ENCODE peak calls at places on chromosomes 13 and 19, in seven cellular contexts. W is psoas muscle, J is WTC11, H is AG04450, I is Calu3, X is mammary epithelial cell, U is RWPE1. D is an unnamed sample.

GRCh38 chr19:16316506-16316882 is 8.1 kb upstream of the KLF2 start:
- DNase-seq in W (no peak), J (no peak), H (no peak), I (no peak), X (no peak), U (no peak), D (no peak)

GRCh38 chr13:26468203-26468602 is 89.3 kb upstream of the WASF3 start:
- DNase-seq in W (no peak), J (no peak), H (no peak), I (no peak), X (no peak), U (no peak), D (no peak)

GRCh38 chr19:57611113-57611512 is 2.9 kb upstream of the ZNF134 start:
- DNase-seq in W (no peak), J (no peak), H (no peak), I (no peak), X (no peak), U (no peak), D (no peak)

GRCh38 chr19:55552620-55553019 is 7.3 kb upstream of the SBK3 start:
- DNase-seq in W (no peak), J (no peak), H (peak), I (no peak), X (peak), U (no peak), D (no peak)

GRCh38 chr19:43636121-43636683 is 3.4 kb downstream of the CADM4 start:
- DNase-seq in W (no peak), J (peak), H (no peak), I (no peak), X (no peak), U (no peak), D (no peak)

GRCh38 chr13:93172109-93172508 is 54.5 kb upstream of the GPC6 start:
- DNase-seq in W (no peak), J (peak), H (no peak), I (no peak), X (no peak), U (no peak), D (no peak)

GRCh38 chr13:21018220-21018619 is 43.2 kb downstream of the LATS2 start:
- DNase-seq in W (no peak), J (no peak), H (no peak), I (no peak), X (no peak), U (no peak), D (no peak)

GRCh38 chr19:34580408-34580807 is 96.6 kb downstream of the SCGB2B2 start:
- DNase-seq in W (no peak), J (no peak), H (no peak), I (no peak), X (no peak), U (no peak), D (no peak)

GRCh38 chr13:23544668-23545067 is 25.5 kb upstream of the TNFRSF19 start:
- DNase-seq in W (no peak), J (no peak), H (no peak), I (no peak), X (no peak), U (no peak), D (no peak)

GRCh38 chr19:48501446-48501960 is 10.1 kb downstream of the LMTK3 start:
- DNase-seq in W (no peak), J (peak), H (no peak), I (peak), X (peak), U (no peak), D (peak)

GRCh38 chr13:51865838-51866237 is 4.1 kb downstream of the CCDC70 start:
- DNase-seq in W (no peak), J (peak), H (no peak), I (no peak), X (no peak), U (no peak), D (no peak)

GRCh38 chr19:35828694-35829301 is 16.2 kb upstream of the PRODH2 start:
- DNase-seq in W (no peak), J (peak), H (peak), I (peak), X (peak), U (peak), D (peak)

GRCh38 chr13:19587635-19588300 is 26.4 kb upstream of the TPTE2 start:
- DNase-seq in W (no peak), J (no peak), H (no peak), I (peak), X (peak), U (no peak), D (no peak)

GRCh38 chr13:103243495-103243894 is 177.3 kb upstream of the SLC10A2 start:
- DNase-seq in W (no peak), J (no peak), H (no peak), I (no peak), X (peak), U (no peak), D (no peak)

GRCh38 chr13:112001571-112001970 is 65.4 kb upstream of the SOX1 start:
- DNase-seq in W (no peak), J (no peak), H (no peak), I (no peak), X (no peak), U (no peak), D (no peak)

GRCh38 chr13:74133657-74134201 is 475 bp downstream of the KLF12 start:
- DNase-seq in W (peak), J (peak), H (peak), I (peak), X (peak), U (peak), D (peak)

GRCh38 chr13:58080806-58081205 is 449.3 kb downstream of the PCDH17 start:
- DNase-seq in W (no peak), J (no peak), H (no peak), I (no peak), X (no peak), U (no peak), D (no peak)

GRCh38 chr13:76852991-76853390 is 33.2 kb downstream of the KCTD12 start:
- DNase-seq in W (no peak), J (no peak), H (no peak), I (peak), X (peak), U (peak), D (no peak)

GRCh38 chr19:31260171-31260933 is 88.9 kb downstream of the TSHZ3 start:
- DNase-seq in W (no peak), J (no peak), H (no peak), I (no peak), X (no peak), U (no peak), D (no peak)

GRCh38 chr19:13764101-13764807 is at the start of gene MRI1:
- DNase-seq in W (peak), J (peak), H (no peak), I (peak), X (peak), U (peak), D (peak)

GRCh38 chr13:84896128-84896527 is 903.1 kb downstream of the SLITRK6 start:
- DNase-seq in W (no peak), J (peak), H (peak), I (peak), X (peak), U (peak), D (peak)

GRCh38 chr13:98672947-98673545 is 79.4 kb downstream of the SLC15A1 start:
- DNase-seq in W (peak), J (peak), H (peak), I (peak), X (peak), U (peak), D (peak)

GRCh38 chr19:15284091-15284490 is 48.2 kb downstream of the BRD4 start:
- DNase-seq in W (no peak), J (no peak), H (no peak), I (no peak), X (no peak), U (no peak), D (no peak)

GRCh38 chr13:40445557-40445990 is 220.9 kb downstream of the FOXO1 start:
- DNase-seq in W (peak), J (no peak), H (no peak), I (no peak), X (peak), U (peak), D (no peak)

GRCh38 chr19:23439623-23440022 is 44.4 kb upstream of the ZNF91 start:
- DNase-seq in W (no peak), J (peak), H (no peak), I (no peak), X (no peak), U (no peak), D (no peak)

GRCh38 chr13:78169386-78169785 is 250.8 kb upstream of the EDNRB start:
- DNase-seq in W (no peak), J (no peak), H (no peak), I (no peak), X (no peak), U (no peak), D (no peak)

GRCh38 chr19:38559428-38560401 is 58.0 kb downstream of the MAP4K1 start:
- DNase-seq in W (peak), J (no peak), H (no peak), I (no peak), X (peak), U (peak), D (no peak)

GRCh38 chr13:100627142-100627541 is 38.6 kb upstream of the GGACT start:
- DNase-seq in W (no peak), J (no peak), H (no peak), I (no peak), X (no peak), U (no peak), D (no peak)

GRCh38 chr13:29496241-29496712 is 99.2 kb downstream of the SLC7A1 start:
- DNase-seq in W (no peak), J (no peak), H (no peak), I (peak), X (peak), U (peak), D (no peak)

GRCh38 chr13:113404723-113405471 is 41.0 kb upstream of the GRTP1 start:
- DNase-seq in W (peak), J (no peak), H (no peak), I (no peak), X (no peak), U (no peak), D (peak)

GRCh38 chr13:36666482-36667264 is 7.1 kb upstream of the SERTM1 start:
- DNase-seq in W (no peak), J (no peak), H (no peak), I (no peak), X (no peak), U (no peak), D (no peak)

GRCh38 chr19:53103141-53103902 is at the start of gene ZNF160:
- DNase-seq in W (peak), J (peak), H (peak), I (peak), X (peak), U (peak), D (peak)

GRCh38 chr13:78610381-78610883 is 7.1 kb upstream of the POU4F1 start:
- DNase-seq in W (no peak), J (no peak), H (peak), I (no peak), X (no peak), U (no peak), D (no peak)

GRCh38 chr19:51168571-51169282 is 26.6 kb downstream of the SIGLEC7 start:
- DNase-seq in W (no peak), J (no peak), H (no peak), I (no peak), X (no peak), U (no peak), D (no peak)

GRCh38 chr13:114050536-114051450 is 76.9 kb upstream of the C13orf46 start:
- DNase-seq in W (no peak), J (no peak), H (no peak), I (no peak), X (no peak), U (no peak), D (no peak)

GRCh38 chr13:30907167-30907761 is 1.2 kb downstream of the MEDAG start:
- DNase-seq in W (no peak), J (no peak), H (no peak), I (no peak), X (no peak), U (no peak), D (no peak)

GRCh38 chr13:110433014-110433413 is 125.9 kb downstream of the COL4A2 start:
- DNase-seq in W (peak), J (no peak), H (no peak), I (no peak), X (no peak), U (no peak), D (no peak)

GRCh38 chr19:18596752-18597157 is 8.2 kb downstream of the REX1BD start:
- DNase-seq in W (peak), J (peak), H (no peak), I (peak), X (no peak), U (peak), D (peak)
- TF ChIP-seq CTCF in W (no peak), J (no peak), H (no peak), I (no peak), X (no peak), U (no peak), D (no peak)

DNA sequence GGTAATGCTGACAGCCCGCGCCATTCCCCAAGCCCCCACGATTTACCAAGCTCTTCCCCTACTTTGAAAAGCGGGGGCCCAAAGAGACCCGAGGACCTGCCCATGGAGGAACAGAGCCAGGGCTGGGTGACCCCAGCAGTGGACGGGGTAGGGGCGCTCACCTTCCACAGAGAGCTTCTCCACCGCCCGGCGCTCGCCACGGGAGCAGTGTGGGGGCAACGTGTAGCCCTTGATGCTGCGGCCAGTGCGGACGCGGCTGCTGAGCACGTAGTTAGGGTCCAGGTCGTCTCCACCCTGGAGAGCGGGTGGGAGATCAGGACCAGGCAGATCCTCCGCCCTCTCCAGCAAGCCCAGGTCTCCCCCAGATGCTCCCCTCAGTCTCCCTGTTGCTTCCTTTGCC is 7.4 kb downstream of the CKM start:
- DNase-seq in W (no peak), J (no peak), H (no peak), I (no peak), X (no peak), U (no peak), D (no peak)
- TF ChIP-seq CTCF in W (no peak), J (no peak), H (no peak), I (no peak), X (no peak), U (no peak), D (no peak)

GRCh38 chr13:63403726-63404125 is 1988.1 kb upstream of the PCDH20 start:
- DNase-seq in W (no peak), J (no peak), H (no peak), I (no peak), X (no peak), U (no peak), D (no peak)
- TF ChIP-seq CTCF in W (no peak), J (no peak), H (no peak), I (no peak), X (no peak), U (no peak), D (no peak)

GRCh38 chr19:40217921-40218890 is at the start of gene TTC9B:
- DNase-seq in W (no peak), J (peak), H (no peak), I (no peak), X (peak), U (no peak), D (peak)
- TF ChIP-seq CTCF in W (no peak), J (no peak), H (no peak), I (no peak), X (no peak), U (no peak), D (no peak)

GRCh38 chr13:104571161-104571889 is 1505.1 kb upstream of the SLC10A2 start:
- DNase-seq in W (peak), J (peak), H (peak), I (peak), X (peak), U (peak), D (peak)
- TF ChIP-seq CTCF in W (peak), J (no peak), H (peak), I (no peak), X (peak), U (peak), D (peak)

DNA sequence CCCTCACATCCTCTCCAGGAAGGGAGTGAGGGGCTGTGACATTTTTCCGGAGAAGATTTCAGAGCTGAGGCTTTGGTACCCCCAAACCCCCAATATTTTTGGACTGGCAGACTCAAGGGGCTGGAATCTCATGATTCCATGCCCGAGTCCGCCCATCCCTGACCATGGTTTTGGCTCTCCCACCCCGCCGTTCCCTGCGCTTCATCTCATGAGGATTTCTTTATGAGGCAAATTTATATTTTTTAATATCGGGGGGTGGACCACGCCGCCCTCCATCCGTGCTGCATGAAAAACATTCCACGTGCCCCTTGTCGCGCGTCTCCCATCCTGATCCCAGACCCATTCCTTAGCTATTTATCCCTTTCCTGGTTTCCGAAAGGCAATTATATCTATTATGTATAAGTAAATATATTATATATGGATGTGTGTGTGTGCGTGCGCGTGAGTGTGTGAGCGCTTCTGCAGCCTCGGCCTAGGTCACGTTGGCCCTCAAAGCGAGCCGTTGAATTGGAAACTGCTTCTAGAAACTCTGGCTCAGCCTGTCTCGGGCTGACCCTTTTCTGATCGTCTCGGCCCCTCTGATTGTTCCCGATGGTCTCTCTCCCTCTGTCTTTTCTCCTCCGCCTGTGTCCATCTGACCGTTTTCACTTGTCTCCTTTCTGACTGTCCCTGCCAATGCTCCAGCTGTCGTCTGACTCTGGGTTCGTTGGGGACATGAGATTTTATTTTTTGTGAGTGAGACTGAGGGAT is 6.6 kb downstream of the FOSB start:
- DNase-seq in W (no peak), J (no peak), H (no peak), I (no peak), X (no peak), U (no peak), D (no peak)
- TF ChIP-seq CTCF in W (no peak), J (no peak), H (no peak), I (no peak), X (no peak), U (no peak), D (no peak)

GRCh38 chr13:44437356-44438233 is 64.0 kb downstream of the SERP2 start:
- DNase-seq in W (no peak), J (no peak), H (no peak), I (no peak), X (peak), U (no peak), D (no peak)

GRCh38 chr13:44440046-44440608 is 66.5 kb downstream of the SERP2 start:
- DNase-seq in W (no peak), J (no peak), H (no peak), I (no peak), X (no peak), U (no peak), D (no peak)

GRCh38 chr13:44439615-44440014 is 66.0 kb downstream of the SERP2 start:
- DNase-seq in W (no peak), J (no peak), H (no peak), I (no peak), X (no peak), U (no peak), D (no peak)

GRCh38 chr13:44436589-44437337 is 63.1 kb downstream of the SERP2 start:
- DNase-seq in W (peak), J (peak), H (peak), I (peak), X (peak), U (peak), D (peak)

DNA sequence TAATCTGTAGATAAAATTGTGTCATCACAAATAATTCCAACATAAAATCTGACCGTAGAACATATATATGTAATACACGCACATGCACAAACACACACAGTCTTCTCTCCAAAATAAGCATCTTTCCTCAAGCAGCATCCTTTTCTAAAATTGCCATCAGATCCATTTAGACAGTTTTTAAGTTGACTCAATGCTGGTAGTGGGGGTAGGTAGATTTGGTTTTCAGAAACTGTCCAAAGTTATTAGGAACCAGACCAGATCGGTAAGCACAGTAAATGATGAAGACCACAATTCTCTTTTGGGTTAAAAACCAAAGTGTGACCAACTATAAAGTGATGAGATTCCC is 64.6 kb downstream of the SERP2 start:
- DNase-seq in W (no peak), J (no peak), H (no peak), I (no peak), X (no peak), U (no peak), D (no peak)
- TF ChIP-seq CTCF in W (no peak), J (no peak), H (no peak), I (no peak), X (no peak), U (peak), D (no peak)

D was measured in nephron progenitor cell.